ENCODE peak calls at places on chromosomes 13 and 19, in four cellular contexts. One of them, this sample, is unnamed. For H3K4me1, the result is how much of the 10 kb centered on the place peaks cover.

GRCh38 chr13:48188129-48188528 is 44.9 kb upstream of the ITM2B start:
- DNase-seq in SJCRH30: no peak
- DNase-seq in heart left ventricle: no peak
- DNase-seq in naive thymus-derived CD4-positive, alpha-beta T cell: no peak
- DNase-seq in this sample: no peak

GRCh38 chr19:275000-275399 is 16.2 kb downstream of the PLPP2 start:
- DNase-seq in naive thymus-derived CD4-positive, alpha-beta T cell: no peak
- DNase-seq in SJCRH30: no peak
- DNase-seq in heart left ventricle: no peak
- DNase-seq in this sample: no peak

GRCh38 chr13:42561752-42562467 is 12.0 kb upstream of the TNFSF11 start:
- DNase-seq in heart left ventricle: no peak
- DNase-seq in SJCRH30: no peak
- DNase-seq in naive thymus-derived CD4-positive, alpha-beta T cell: no peak
- DNase-seq in this sample: no peak

GRCh38 chr19:41175825-41176734 is 16.9 kb upstream of the CYP2S1 start:
- DNase-seq in heart left ventricle: peak
- DNase-seq in naive thymus-derived CD4-positive, alpha-beta T cell: no peak
- DNase-seq in SJCRH30: peak
- DNase-seq in this sample: peak

GRCh38 chr19:13033819-13034611 is 38.7 kb downstream of the NFIX start:
- DNase-seq in SJCRH30: peak
- DNase-seq in naive thymus-derived CD4-positive, alpha-beta T cell: no peak
- DNase-seq in heart left ventricle: peak
- DNase-seq in this sample: peak

GRCh38 chr19:58346961-58347929 is 6.0 kb downstream of the A1BG start:
- DNase-seq in heart left ventricle: peak
- DNase-seq in SJCRH30: peak
- DNase-seq in naive thymus-derived CD4-positive, alpha-beta T cell: peak
- DNase-seq in this sample: no peak

GRCh38 chr19:4922530-4923378 is 13.5 kb downstream of the UHRF1 start:
- DNase-seq in heart left ventricle: no peak
- DNase-seq in naive thymus-derived CD4-positive, alpha-beta T cell: no peak
- DNase-seq in SJCRH30: no peak
- DNase-seq in this sample: no peak

GRCh38 chr19:18297308-18297707 is 15.9 kb upstream of the JUND start:
- DNase-seq in SJCRH30: no peak
- DNase-seq in naive thymus-derived CD4-positive, alpha-beta T cell: no peak
- DNase-seq in heart left ventricle: no peak
- DNase-seq in this sample: no peak

GRCh38 chr13:65856464-65856863 is 1373.7 kb downstream of the PCDH9 start:
- DNase-seq in naive thymus-derived CD4-positive, alpha-beta T cell: no peak
- DNase-seq in heart left ventricle: no peak
- DNase-seq in SJCRH30: no peak
- DNase-seq in this sample: no peak

GRCh38 chr19:35006999-35007365 is 6.9 kb downstream of the GRAMD1A start:
- DNase-seq in SJCRH30: no peak
- DNase-seq in naive thymus-derived CD4-positive, alpha-beta T cell: no peak
- DNase-seq in heart left ventricle: no peak
- DNase-seq in this sample: no peak

GRCh38 chr19:16978839-16979802 is 47.5 kb downstream of the CPAMD8 start:
- DNase-seq in naive thymus-derived CD4-positive, alpha-beta T cell: no peak
- DNase-seq in SJCRH30: no peak
- DNase-seq in heart left ventricle: no peak
- DNase-seq in this sample: no peak

GRCh38 chr19:35446194-35446593 is 1.9 kb upstream of the FFAR2 start:
- DNase-seq in naive thymus-derived CD4-positive, alpha-beta T cell: no peak
- DNase-seq in heart left ventricle: no peak
- DNase-seq in SJCRH30: no peak
- DNase-seq in this sample: no peak

GRCh38 chr13:38814331-38814730 is 127.5 kb downstream of the FREM2 start:
- DNase-seq in heart left ventricle: no peak
- DNase-seq in naive thymus-derived CD4-positive, alpha-beta T cell: no peak
- DNase-seq in SJCRH30: no peak
- DNase-seq in this sample: no peak

GRCh38 chr19:41926028-41926860 is 2.0 kb downstream of the ERFL start:
- DNase-seq in heart left ventricle: no peak
- DNase-seq in SJCRH30: no peak
- DNase-seq in naive thymus-derived CD4-positive, alpha-beta T cell: no peak
- DNase-seq in this sample: no peak

GRCh38 chr13:29676535-29676934 is 81.0 kb upstream of the SLC7A1 start:
- DNase-seq in naive thymus-derived CD4-positive, alpha-beta T cell: no peak
- DNase-seq in SJCRH30: no peak
- DNase-seq in heart left ventricle: no peak
- DNase-seq in this sample: no peak

GRCh38 chr13:97278395-97279078 is 56.4 kb downstream of the MBNL2 start:
- DNase-seq in heart left ventricle: no peak
- DNase-seq in SJCRH30: no peak
- DNase-seq in naive thymus-derived CD4-positive, alpha-beta T cell: no peak
- DNase-seq in this sample: no peak

GRCh38 chr13:107117327-107118012 is 549.5 kb upstream of the ARGLU1 start:
- DNase-seq in naive thymus-derived CD4-positive, alpha-beta T cell: no peak
- DNase-seq in heart left ventricle: no peak
- DNase-seq in SJCRH30: no peak
- DNase-seq in this sample: no peak

GRCh38 chr13:107111248-107111647 is 543.3 kb upstream of the ARGLU1 start:
- DNase-seq in heart left ventricle: no peak
- DNase-seq in SJCRH30: no peak
- DNase-seq in naive thymus-derived CD4-positive, alpha-beta T cell: no peak
- DNase-seq in this sample: no peak

GRCh38 chr13:107113387-107113786 is 545.5 kb upstream of the ARGLU1 start:
- DNase-seq in naive thymus-derived CD4-positive, alpha-beta T cell: no peak
- DNase-seq in SJCRH30: no peak
- DNase-seq in heart left ventricle: no peak
- DNase-seq in this sample: no peak
- H3K4me1 ChIP-seq in naive thymus-derived CD4-positive, alpha-beta T cell: under half
- H3K4me1 ChIP-seq in SJCRH30: under half
- H3K4me1 ChIP-seq in heart left ventricle: under half
- H3K4me1 ChIP-seq in this sample: under half

GRCh38 chr19:49907745-49908446 is 11.2 kb upstream of the IL4I1 start:
- DNase-seq in heart left ventricle: no peak
- DNase-seq in naive thymus-derived CD4-positive, alpha-beta T cell: no peak
- DNase-seq in SJCRH30: no peak
- DNase-seq in this sample: no peak
- H3K4me1 ChIP-seq in heart left ventricle: under half
- H3K4me1 ChIP-seq in naive thymus-derived CD4-positive, alpha-beta T cell: under half
- H3K4me1 ChIP-seq in SJCRH30: under half
- H3K4me1 ChIP-seq in this sample: under half

GRCh38 chr13:112953591-112954487 is 15.2 kb upstream of the MCF2L start:
- DNase-seq in SJCRH30: no peak
- DNase-seq in heart left ventricle: no peak
- DNase-seq in naive thymus-derived CD4-positive, alpha-beta T cell: no peak
- DNase-seq in this sample: peak
- H3K4me1 ChIP-seq in SJCRH30: under half
- H3K4me1 ChIP-seq in heart left ventricle: under half
- H3K4me1 ChIP-seq in naive thymus-derived CD4-positive, alpha-beta T cell: under half
- H3K4me1 ChIP-seq in this sample: under half

GRCh38 chr13:109694972-109695371 is 91.4 kb downstream of the IRS2 start:
- DNase-seq in naive thymus-derived CD4-positive, alpha-beta T cell: no peak
- DNase-seq in SJCRH30: no peak
- DNase-seq in heart left ventricle: no peak
- DNase-seq in this sample: peak
- H3K4me1 ChIP-seq in naive thymus-derived CD4-positive, alpha-beta T cell: under half
- H3K4me1 ChIP-seq in SJCRH30: under half
- H3K4me1 ChIP-seq in heart left ventricle: under half
- H3K4me1 ChIP-seq in this sample: under half

GRCh38 chr13:20033486-20033885 is 75.0 kb downstream of the ZMYM2 start:
- DNase-seq in SJCRH30: no peak
- DNase-seq in naive thymus-derived CD4-positive, alpha-beta T cell: no peak
- DNase-seq in heart left ventricle: no peak
- DNase-seq in this sample: no peak

GRCh38 chr13:20024706-20025105 is 66.2 kb downstream of the ZMYM2 start:
- DNase-seq in naive thymus-derived CD4-positive, alpha-beta T cell: no peak
- DNase-seq in heart left ventricle: no peak
- DNase-seq in SJCRH30: no peak
- DNase-seq in this sample: no peak

DNA sequence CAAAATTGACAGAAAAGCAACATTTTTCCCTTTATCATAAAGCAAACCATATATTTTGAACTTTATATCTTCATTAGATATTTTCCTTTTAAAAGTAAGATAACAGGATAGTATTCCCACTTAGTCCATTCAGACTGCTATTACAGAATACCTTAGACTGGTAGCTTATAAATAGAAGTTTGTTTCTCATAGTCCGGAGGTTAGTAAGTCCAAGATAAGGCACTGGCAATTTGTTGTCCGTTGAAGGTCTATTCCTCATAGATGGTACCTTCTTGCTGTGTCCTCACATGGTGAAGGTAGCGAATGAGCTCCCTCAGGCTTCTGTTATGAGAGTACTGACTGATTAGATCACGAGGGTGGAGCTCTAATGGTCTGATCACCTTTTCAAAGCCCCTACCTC is 70.4 kb downstream of the ZMYM2 start:
- DNase-seq in SJCRH30: no peak
- DNase-seq in heart left ventricle: no peak
- DNase-seq in naive thymus-derived CD4-positive, alpha-beta T cell: no peak
- DNase-seq in this sample: no peak
- H3K4me1 ChIP-seq in SJCRH30: under half
- H3K4me1 ChIP-seq in heart left ventricle: under half
- H3K4me1 ChIP-seq in naive thymus-derived CD4-positive, alpha-beta T cell: under half
- H3K4me1 ChIP-seq in this sample: under half

GRCh38 chr13:23990443-23990842 is 93.1 kb upstream of the C1QTNF9B start:
- DNase-seq in heart left ventricle: no peak
- DNase-seq in SJCRH30: no peak
- DNase-seq in naive thymus-derived CD4-positive, alpha-beta T cell: no peak
- DNase-seq in this sample: no peak

GRCh38 chr13:23993439-23993980 is 96.2 kb upstream of the C1QTNF9B start:
- DNase-seq in naive thymus-derived CD4-positive, alpha-beta T cell: no peak
- DNase-seq in SJCRH30: no peak
- DNase-seq in heart left ventricle: no peak
- DNase-seq in this sample: no peak

GRCh38 chr13:23988546-23989122 is 91.3 kb upstream of the C1QTNF9B start:
- DNase-seq in naive thymus-derived CD4-positive, alpha-beta T cell: no peak
- DNase-seq in SJCRH30: no peak
- DNase-seq in heart left ventricle: no peak
- DNase-seq in this sample: no peak

GRCh38 chr13:23992722-23993438 is 95.6 kb upstream of the C1QTNF9B start:
- DNase-seq in heart left ventricle: no peak
- DNase-seq in naive thymus-derived CD4-positive, alpha-beta T cell: no peak
- DNase-seq in SJCRH30: peak
- DNase-seq in this sample: no peak

GRCh38 chr13:23991119-23991518 is 93.8 kb upstream of the C1QTNF9B start:
- DNase-seq in heart left ventricle: no peak
- DNase-seq in naive thymus-derived CD4-positive, alpha-beta T cell: no peak
- DNase-seq in SJCRH30: no peak
- DNase-seq in this sample: no peak
- H3K4me1 ChIP-seq in heart left ventricle: under half
- H3K4me1 ChIP-seq in naive thymus-derived CD4-positive, alpha-beta T cell: under half
- H3K4me1 ChIP-seq in SJCRH30: under half
- H3K4me1 ChIP-seq in this sample: under half